ENCODE peak calls at places on chromosomes 2 and 18, in nine cellular contexts. One of them, this sample, is unnamed.

GRCh38 chr18:48838921-48839818 is 111.6 kb downstream of the SMAD7 start:
- DNase-seq in NCI-H1092 treated with DMSO at 0.1 percent for 48 hours: no peak
- DNase-seq in fibroblast of gingiva: peak
- DNase-seq in left ventricle myocardium inferior: no peak
- DNase-seq in AML-193: peak
- DNase-seq in adipocyte: peak
- DNase-seq in left cardiac atrium: peak
- DNase-seq in DMS79: no peak
- DNase-seq in NCI-H1417 treated with DMSO at 0.1 percent for 48 hours: no peak
- DNase-seq in this sample: peak

GRCh38 chr2:20110876-20111275 is 59.4 kb upstream of the LAPTM4A start:
- DNase-seq in NCI-H1092 treated with DMSO at 0.1 percent for 48 hours: no peak
- DNase-seq in fibroblast of gingiva: no peak
- DNase-seq in left ventricle myocardium inferior: no peak
- DNase-seq in AML-193: no peak
- DNase-seq in adipocyte: no peak
- DNase-seq in left cardiac atrium: no peak
- DNase-seq in DMS79: no peak
- DNase-seq in NCI-H1417 treated with DMSO at 0.1 percent for 48 hours: no peak
- DNase-seq in this sample: no peak

GRCh38 chr18:78611201-78611800 is 368.3 kb upstream of the SALL3 start:
- DNase-seq in NCI-H1092 treated with DMSO at 0.1 percent for 48 hours: no peak
- DNase-seq in fibroblast of gingiva: no peak
- DNase-seq in left ventricle myocardium inferior: no peak
- DNase-seq in AML-193: no peak
- DNase-seq in adipocyte: no peak
- DNase-seq in left cardiac atrium: no peak
- DNase-seq in DMS79: no peak
- DNase-seq in NCI-H1417 treated with DMSO at 0.1 percent for 48 hours: no peak
- DNase-seq in this sample: no peak

GRCh38 chr2:173866858-173867620 is 98.1 kb downstream of the SP3 start:
- DNase-seq in NCI-H1092 treated with DMSO at 0.1 percent for 48 hours: no peak
- DNase-seq in fibroblast of gingiva: no peak
- DNase-seq in left ventricle myocardium inferior: no peak
- DNase-seq in AML-193: no peak
- DNase-seq in adipocyte: no peak
- DNase-seq in left cardiac atrium: peak
- DNase-seq in DMS79: no peak
- DNase-seq in NCI-H1417 treated with DMSO at 0.1 percent for 48 hours: no peak
- DNase-seq in this sample: no peak

GRCh38 chr18:1092228-1092627 is 187.6 kb downstream of the ADCYAP1 start:
- DNase-seq in NCI-H1092 treated with DMSO at 0.1 percent for 48 hours: no peak
- DNase-seq in fibroblast of gingiva: no peak
- DNase-seq in left ventricle myocardium inferior: no peak
- DNase-seq in AML-193: no peak
- DNase-seq in adipocyte: no peak
- DNase-seq in left cardiac atrium: no peak
- DNase-seq in DMS79: no peak
- DNase-seq in NCI-H1417 treated with DMSO at 0.1 percent for 48 hours: no peak
- DNase-seq in this sample: no peak

GRCh38 chr2:50143822-50144575 is 887.9 kb downstream of the NRXN1 start:
- DNase-seq in NCI-H1092 treated with DMSO at 0.1 percent for 48 hours: peak
- DNase-seq in fibroblast of gingiva: peak
- DNase-seq in left ventricle myocardium inferior: no peak
- DNase-seq in AML-193: peak
- DNase-seq in adipocyte: peak
- DNase-seq in left cardiac atrium: no peak
- DNase-seq in DMS79: peak
- DNase-seq in NCI-H1417 treated with DMSO at 0.1 percent for 48 hours: peak
- DNase-seq in this sample: peak

GRCh38 chr2:185934232-185934631 is 195.6 kb downstream of the FSIP2 start:
- DNase-seq in NCI-H1092 treated with DMSO at 0.1 percent for 48 hours: no peak
- DNase-seq in fibroblast of gingiva: no peak
- DNase-seq in left ventricle myocardium inferior: no peak
- DNase-seq in AML-193: no peak
- DNase-seq in adipocyte: no peak
- DNase-seq in left cardiac atrium: no peak
- DNase-seq in DMS79: no peak
- DNase-seq in NCI-H1417 treated with DMSO at 0.1 percent for 48 hours: no peak
- DNase-seq in this sample: no peak

GRCh38 chr18:44396550-44396949 is 284.1 kb upstream of the SETBP1 start:
- DNase-seq in NCI-H1092 treated with DMSO at 0.1 percent for 48 hours: no peak
- DNase-seq in fibroblast of gingiva: no peak
- DNase-seq in left ventricle myocardium inferior: no peak
- DNase-seq in AML-193: no peak
- DNase-seq in adipocyte: no peak
- DNase-seq in left cardiac atrium: no peak
- DNase-seq in DMS79: no peak
- DNase-seq in NCI-H1417 treated with DMSO at 0.1 percent for 48 hours: no peak
- DNase-seq in this sample: no peak

GRCh38 chr18:56869189-56869777 is 218.1 kb downstream of the WDR7 start:
- DNase-seq in NCI-H1092 treated with DMSO at 0.1 percent for 48 hours: peak
- DNase-seq in fibroblast of gingiva: peak
- DNase-seq in left ventricle myocardium inferior: no peak
- DNase-seq in AML-193: peak
- DNase-seq in adipocyte: peak
- DNase-seq in left cardiac atrium: no peak
- DNase-seq in DMS79: peak
- DNase-seq in NCI-H1417 treated with DMSO at 0.1 percent for 48 hours: peak
- DNase-seq in this sample: peak

GRCh38 chr2:72147303-72147970 is at the start of gene CYP26B1:
- DNase-seq in NCI-H1092 treated with DMSO at 0.1 percent for 48 hours: peak
- DNase-seq in fibroblast of gingiva: no peak
- DNase-seq in left ventricle myocardium inferior: peak
- DNase-seq in AML-193: no peak
- DNase-seq in adipocyte: peak
- DNase-seq in left cardiac atrium: peak
- DNase-seq in DMS79: no peak
- DNase-seq in NCI-H1417 treated with DMSO at 0.1 percent for 48 hours: no peak
- DNase-seq in this sample: no peak

GRCh38 chr2:130819226-130819914 is 17.3 kb upstream of the ARHGEF4 start:
- DNase-seq in NCI-H1092 treated with DMSO at 0.1 percent for 48 hours: peak
- DNase-seq in fibroblast of gingiva: no peak
- DNase-seq in left ventricle myocardium inferior: no peak
- DNase-seq in AML-193: no peak
- DNase-seq in adipocyte: no peak
- DNase-seq in left cardiac atrium: no peak
- DNase-seq in DMS79: peak
- DNase-seq in NCI-H1417 treated with DMSO at 0.1 percent for 48 hours: no peak
- DNase-seq in this sample: no peak

GRCh38 chr2:122634261-122634660 is 878.8 kb downstream of the TSN start:
- DNase-seq in NCI-H1092 treated with DMSO at 0.1 percent for 48 hours: no peak
- DNase-seq in fibroblast of gingiva: peak
- DNase-seq in left ventricle myocardium inferior: no peak
- DNase-seq in AML-193: no peak
- DNase-seq in adipocyte: peak
- DNase-seq in left cardiac atrium: no peak
- DNase-seq in DMS79: no peak
- DNase-seq in NCI-H1417 treated with DMSO at 0.1 percent for 48 hours: no peak
- DNase-seq in this sample: peak

GRCh38 chr18:57801379-57802165 is 1.5 kb downstream of the ATP8B1 start:
- DNase-seq in NCI-H1092 treated with DMSO at 0.1 percent for 48 hours: no peak
- DNase-seq in fibroblast of gingiva: peak
- DNase-seq in left ventricle myocardium inferior: no peak
- DNase-seq in AML-193: no peak
- DNase-seq in adipocyte: peak
- DNase-seq in left cardiac atrium: peak
- DNase-seq in DMS79: no peak
- DNase-seq in NCI-H1417 treated with DMSO at 0.1 percent for 48 hours: peak
- DNase-seq in this sample: no peak

GRCh38 chr18:76687271-76688006 is 134.9 kb upstream of the ZNF236 start:
- DNase-seq in NCI-H1092 treated with DMSO at 0.1 percent for 48 hours: peak
- DNase-seq in fibroblast of gingiva: no peak
- DNase-seq in left ventricle myocardium inferior: no peak
- DNase-seq in AML-193: no peak
- DNase-seq in adipocyte: no peak
- DNase-seq in left cardiac atrium: no peak
- DNase-seq in DMS79: no peak
- DNase-seq in NCI-H1417 treated with DMSO at 0.1 percent for 48 hours: peak
- DNase-seq in this sample: no peak

GRCh38 chr2:174699993-174700766 is 64.1 kb downstream of the CHRNA1 start:
- DNase-seq in NCI-H1092 treated with DMSO at 0.1 percent for 48 hours: peak
- DNase-seq in fibroblast of gingiva: peak
- DNase-seq in left ventricle myocardium inferior: no peak
- DNase-seq in AML-193: peak
- DNase-seq in adipocyte: peak
- DNase-seq in left cardiac atrium: no peak
- DNase-seq in DMS79: peak
- DNase-seq in NCI-H1417 treated with DMSO at 0.1 percent for 48 hours: no peak
- DNase-seq in this sample: no peak

GRCh38 chr18:3879114-3879835 is 429.3 kb downstream of the TGIF1 start:
- DNase-seq in NCI-H1092 treated with DMSO at 0.1 percent for 48 hours: no peak
- DNase-seq in fibroblast of gingiva: no peak
- DNase-seq in left ventricle myocardium inferior: no peak
- DNase-seq in AML-193: no peak
- DNase-seq in adipocyte: no peak
- DNase-seq in left cardiac atrium: no peak
- DNase-seq in DMS79: no peak
- DNase-seq in NCI-H1417 treated with DMSO at 0.1 percent for 48 hours: no peak
- DNase-seq in this sample: no peak

GRCh38 chr2:118123561-118124232 is 35.4 kb downstream of the INSIG2 start:
- DNase-seq in NCI-H1092 treated with DMSO at 0.1 percent for 48 hours: no peak
- DNase-seq in fibroblast of gingiva: peak
- DNase-seq in left ventricle myocardium inferior: no peak
- DNase-seq in AML-193: no peak
- DNase-seq in adipocyte: peak
- DNase-seq in left cardiac atrium: peak
- DNase-seq in DMS79: no peak
- DNase-seq in NCI-H1417 treated with DMSO at 0.1 percent for 48 hours: no peak
- DNase-seq in this sample: peak

GRCh38 chr18:36579311-36579710 is 249.5 kb downstream of the TPGS2 start:
- DNase-seq in NCI-H1092 treated with DMSO at 0.1 percent for 48 hours: no peak
- DNase-seq in fibroblast of gingiva: no peak
- DNase-seq in left ventricle myocardium inferior: no peak
- DNase-seq in AML-193: no peak
- DNase-seq in adipocyte: peak
- DNase-seq in left cardiac atrium: no peak
- DNase-seq in DMS79: no peak
- DNase-seq in NCI-H1417 treated with DMSO at 0.1 percent for 48 hours: no peak
- DNase-seq in this sample: no peak

GRCh38 chr2:167784071-167784400 is 463.4 kb downstream of the STK39 start:
- DNase-seq in NCI-H1092 treated with DMSO at 0.1 percent for 48 hours: peak
- DNase-seq in fibroblast of gingiva: no peak
- DNase-seq in left ventricle myocardium inferior: no peak
- DNase-seq in AML-193: no peak
- DNase-seq in adipocyte: no peak
- DNase-seq in left cardiac atrium: no peak
- DNase-seq in DMS79: no peak
- DNase-seq in NCI-H1417 treated with DMSO at 0.1 percent for 48 hours: no peak
- DNase-seq in this sample: no peak

This sample was measured in BJ.